ENCODE peak calls at places on chromosomes 6 and 20, in seven cellular contexts. One of them, this sample, is unnamed.
A peak's percentile ranks its signal among the peaks of the same experiment; 100 is the strongest.

GRCh38 chr20:38559764-38560163 is 21.2 kb upstream of the ADIG start:
- DNase-seq in endothelial cell: no peak
- DNase-seq in substantia nigra: no peak
- DNase-seq in fibroblast of the aortic adventitia: no peak
- DNase-seq in epithelial cell of prostate: no peak
- DNase-seq in Kasumi-1: no peak
- DNase-seq in CD4-positive, alpha-beta memory T cell: no peak
- DNase-seq in this sample: no peak

GRCh38 chr6:133549252-133549925 is 308.2 kb downstream of the EYA4 start:
- DNase-seq in epithelial cell of prostate: no peak
- DNase-seq in endothelial cell: no peak
- DNase-seq in substantia nigra: no peak
- DNase-seq in Kasumi-1: no peak
- DNase-seq in CD4-positive, alpha-beta memory T cell: no peak
- DNase-seq in fibroblast of the aortic adventitia: no peak
- DNase-seq in this sample: no peak

GRCh38 chr20:48791666-48792071 is 36.1 kb downstream of the PREX1 start:
- DNase-seq in endothelial cell: no peak
- DNase-seq in substantia nigra: no peak
- DNase-seq in fibroblast of the aortic adventitia: peak; percentile 90
- DNase-seq in Kasumi-1: no peak
- DNase-seq in CD4-positive, alpha-beta memory T cell: no peak
- DNase-seq in epithelial cell of prostate: no peak
- DNase-seq in this sample: no peak

GRCh38 chr20:11841972-11842461 is 75.7 kb upstream of the BTBD3 start:
- DNase-seq in substantia nigra: no peak
- DNase-seq in epithelial cell of prostate: no peak
- DNase-seq in CD4-positive, alpha-beta memory T cell: no peak
- DNase-seq in fibroblast of the aortic adventitia: no peak
- DNase-seq in endothelial cell: no peak
- DNase-seq in Kasumi-1: no peak
- DNase-seq in this sample: no peak

GRCh38 chr20:32077192-32077591 is 25.1 kb downstream of the HCK start:
- DNase-seq in endothelial cell: no peak
- DNase-seq in Kasumi-1: peak; percentile 90
- DNase-seq in epithelial cell of prostate: no peak
- DNase-seq in substantia nigra: no peak
- DNase-seq in CD4-positive, alpha-beta memory T cell: no peak
- DNase-seq in fibroblast of the aortic adventitia: no peak
- DNase-seq in this sample: peak; percentile 22

GRCh38 chr6:39353698-39354315 is 31.3 kb upstream of the KCNK16 start:
- DNase-seq in endothelial cell: no peak
- DNase-seq in epithelial cell of prostate: no peak
- DNase-seq in fibroblast of the aortic adventitia: no peak
- DNase-seq in Kasumi-1: no peak
- DNase-seq in CD4-positive, alpha-beta memory T cell: no peak
- DNase-seq in substantia nigra: no peak
- DNase-seq in this sample: no peak

GRCh38 chr6:129744201-129744879 is 34.4 kb upstream of the ARHGAP18 start:
- DNase-seq in CD4-positive, alpha-beta memory T cell: no peak
- DNase-seq in endothelial cell: no peak
- DNase-seq in fibroblast of the aortic adventitia: peak; percentile 89
- DNase-seq in Kasumi-1: no peak
- DNase-seq in epithelial cell of prostate: no peak
- DNase-seq in substantia nigra: no peak
- DNase-seq in this sample: no peak

GRCh38 chr20:50930139-50931047 is 844 bp downstream of the ADNP start:
- DNase-seq in substantia nigra: peak; percentile 14
- DNase-seq in fibroblast of the aortic adventitia: no peak
- DNase-seq in endothelial cell: peak; percentile 39
- DNase-seq in CD4-positive, alpha-beta memory T cell: peak; percentile 26
- DNase-seq in epithelial cell of prostate: no peak
- DNase-seq in Kasumi-1: no peak
- DNase-seq in this sample: peak; percentile 45

GRCh38 chr6:13485923-13486557 is 1.4 kb downstream of the GFOD1 start:
- DNase-seq in substantia nigra: peak; percentile 33
- DNase-seq in Kasumi-1: peak; percentile 73
- DNase-seq in CD4-positive, alpha-beta memory T cell: peak; percentile 1
- DNase-seq in fibroblast of the aortic adventitia: peak; percentile 34
- DNase-seq in endothelial cell: peak; percentile 25
- DNase-seq in epithelial cell of prostate: no peak
- DNase-seq in this sample: peak; percentile 83

This sample was measured in NB4.